ENCODE peak calls at places on chromosome 12, in seven cellular contexts. S is HCT116, L is SJSA1, J is keratinocyte, O is neural progenitor cell, W is mammary epithelial cell, F is cardiac muscle cell. Q is an unnamed sample.
A peak's percentile ranks its signal among the peaks of the same experiment; 100 is the strongest.

GRCh38 chr12:89073027-89073398 is 279.3 kb downstream of the DUSP6 start:
- DNase-seq in S (no peak), L (no peak), J (no peak), O (no peak), W (no peak), F (no peak), Q (no peak)

GRCh38 chr12:16346931-16347330 is 514 bp upstream of the MGST1 start:
- DNase-seq in S (no peak), L (no peak), J (no peak), O (no peak), W (no peak), F (no peak), Q (no peak)

GRCh38 chr12:18998343-18999270 is 130.9 kb upstream of the PLEKHA5 start:
- DNase-seq in S (no peak), L (peak; percentile 69), J (peak; percentile 66), O (no peak), W (peak; percentile 86), F (peak; percentile 91), Q (no peak)

GRCh38 chr12:106736051-106736957 is 38.2 kb upstream of the RIC8B start:
- DNase-seq in S (no peak), L (no peak), J (no peak), O (no peak), W (no peak), F (no peak), Q (no peak)

GRCh38 chr12:77299910-77300772 is 234.8 kb upstream of the E2F7 start:
- DNase-seq in S (no peak), L (peak; percentile 15), J (no peak), O (no peak), W (peak; percentile 79), F (no peak), Q (no peak)

GRCh38 chr12:108711486-108712163 is 19.7 kb downstream of the CORO1C start:
- DNase-seq in S (no peak), L (no peak), J (no peak), O (no peak), W (no peak), F (no peak), Q (no peak)

GRCh38 chr12:42085596-42085995 is 59.1 kb downstream of the GXYLT1 start:
- DNase-seq in S (no peak), L (no peak), J (no peak), O (no peak), W (no peak), F (no peak), Q (no peak)

GRCh38 chr12:75844985-75845384 is 186.6 kb downstream of the PHLDA1 start:
- DNase-seq in S (no peak), L (no peak), J (no peak), O (no peak), W (no peak), F (no peak), Q (no peak)

GRCh38 chr12:70463997-70464396 is 97.9 kb downstream of the KCNMB4 start:
- DNase-seq in S (no peak), L (no peak), J (no peak), O (no peak), W (no peak), F (no peak), Q (no peak)

GRCh38 chr12:79019672-79020071 is 155.1 kb downstream of the SYT1 start:
- DNase-seq in S (no peak), L (peak; percentile 4), J (no peak), O (no peak), W (no peak), F (no peak), Q (no peak)

DNA sequence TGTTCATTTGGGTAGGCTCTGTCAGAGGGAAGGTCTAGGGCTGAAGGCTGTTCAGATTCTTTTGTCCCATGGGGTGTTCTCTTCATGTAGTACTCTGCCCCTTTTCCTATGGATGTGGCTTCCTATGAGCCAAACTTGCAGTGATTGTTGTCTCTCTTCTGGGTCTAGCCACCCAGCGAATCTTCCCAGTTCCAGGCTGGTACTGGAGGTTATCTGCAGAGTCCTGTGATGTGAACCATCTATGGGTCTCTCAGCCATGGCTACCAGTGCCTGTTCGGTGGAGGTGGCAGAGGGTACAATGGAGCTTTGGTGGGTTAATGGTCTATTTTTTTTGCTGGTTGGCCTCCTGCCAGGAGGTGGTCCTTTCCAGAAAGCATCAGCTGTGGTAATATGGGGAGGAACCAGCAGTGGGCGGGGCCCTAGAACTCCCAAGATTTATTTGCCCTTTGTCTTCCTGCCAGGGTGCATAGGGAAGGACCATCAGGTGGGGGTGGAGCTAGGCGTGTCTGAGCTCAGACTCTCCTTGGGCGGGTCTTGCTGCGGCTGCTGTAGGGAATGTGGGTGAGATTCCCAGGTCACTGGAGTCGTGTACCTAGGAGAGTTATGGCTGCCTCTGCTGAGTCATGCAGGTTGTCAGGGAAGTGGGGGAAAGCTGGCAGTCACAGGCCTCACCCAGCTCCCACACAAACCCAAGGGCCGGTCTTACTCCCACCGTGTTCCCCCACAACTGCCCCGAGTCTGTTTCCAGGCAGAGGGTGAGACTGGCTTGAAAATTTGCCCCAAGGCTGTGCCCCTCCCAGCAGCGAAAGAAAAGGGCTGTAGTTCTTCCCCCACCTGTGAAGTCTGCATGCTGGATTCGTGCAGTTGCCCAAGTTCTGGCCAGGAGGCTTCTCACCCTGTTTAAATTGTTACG is 17.5 kb downstream of the MTRFR start:
- DNase-seq in S (peak; percentile 69), L (no peak), J (peak; percentile 94), O (no peak), W (peak; percentile 92), F (no peak), Q (no peak)
- H3K27ac ChIP-seq in S (peak overlapping the region; percentile 77), L (no peak overlapping the region), J (peak overlapping the region; percentile 96), O (no peak overlapping the region), W (peak overlapping the region; percentile 91), F (peak overlapping the region; percentile 74), Q (peak overlapping the region; percentile 57)

GRCh38 chr12:109721276-109721675 is 7.7 kb downstream of the FAM222A start:
- DNase-seq in S (no peak), L (no peak), J (no peak), O (no peak), W (no peak), F (no peak), Q (no peak)
- H3K27ac ChIP-seq in S (no peak overlapping the region), L (no peak overlapping the region), J (no peak overlapping the region), O (no peak overlapping the region), W (no peak overlapping the region), F (peak overlapping the region; percentile 74), Q (peak overlapping the region; percentile 82)

GRCh38 chr12:119227292-119227691 is 48.6 kb downstream of the HSPB8 start:
- DNase-seq in S (no peak), L (no peak), J (no peak), O (no peak), W (no peak), F (no peak), Q (no peak)
- H3K27ac ChIP-seq in S (no peak overlapping the region), L (no peak overlapping the region), J (no peak overlapping the region), O (no peak overlapping the region), W (no peak overlapping the region), F (no peak overlapping the region), Q (no peak overlapping the region)

GRCh38 chr12:120229583-120230325 is 28.8 kb upstream of the RPLP0 start:
- DNase-seq in S (no peak), L (peak; percentile 27), J (peak; percentile 95), O (peak; percentile 33), W (peak; percentile 76), F (no peak), Q (no peak)

GRCh38 chr12:120227233-120228040 is 26.5 kb upstream of the RPLP0 start:
- DNase-seq in S (no peak), L (no peak), J (no peak), O (no peak), W (no peak), F (no peak), Q (no peak)

GRCh38 chr12:120229071-120229582 is 28.2 kb upstream of the RPLP0 start:
- DNase-seq in S (no peak), L (peak; percentile 19), J (no peak), O (no peak), W (peak; percentile 31), F (peak; percentile 76), Q (no peak)

GRCh38 chr12:120228291-120229070 is 27.6 kb upstream of the RPLP0 start:
- DNase-seq in S (no peak), L (peak; percentile 68), J (no peak), O (peak; percentile 91), W (peak; percentile 61), F (peak; percentile 88), Q (peak; percentile 89)

GRCh38 chr12:120228041-120228290 is 27.1 kb upstream of the RPLP0 start:
- DNase-seq in S (no peak), L (no peak), J (no peak), O (no peak), W (no peak), F (no peak), Q (no peak)
- H3K27ac ChIP-seq in S (peak overlapping the region; percentile 100), L (no peak overlapping the region), J (peak overlapping the region; percentile 98), O (no peak overlapping the region), W (peak overlapping the region; percentile 95), F (peak overlapping the region; percentile 95), Q (peak overlapping the region; percentile 99)

DNA sequence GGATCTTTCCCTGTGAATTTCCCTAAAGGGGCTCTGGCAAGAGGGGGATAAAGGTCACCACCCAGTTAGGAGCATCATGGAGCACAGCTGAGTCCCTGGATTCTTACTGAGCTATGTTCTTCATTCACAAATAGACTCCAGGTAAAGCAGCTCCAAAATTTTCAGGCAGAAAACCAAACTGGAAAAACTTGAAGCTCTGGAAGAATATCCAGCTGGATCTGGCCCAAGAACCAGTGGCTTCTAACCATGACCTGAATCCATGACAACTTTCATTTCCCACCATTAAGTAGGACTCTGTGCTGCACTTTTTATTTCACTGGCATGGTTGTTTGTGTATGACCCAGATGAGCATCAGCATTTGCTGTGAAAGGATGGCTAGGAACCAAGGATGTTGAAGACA is 180.4 kb upstream of the FKBP4 start:
- DNase-seq in S (no peak), L (no peak), J (no peak), O (no peak), W (no peak), F (no peak), Q (no peak)
- H3K27ac ChIP-seq in S (no peak overlapping the region), L (no peak overlapping the region), J (no peak overlapping the region), O (no peak overlapping the region), W (no peak overlapping the region), F (no peak overlapping the region), Q (no peak overlapping the region)

GRCh38 chr12:132163041-132163910 is 19.0 kb downstream of the NOC4L start:
- DNase-seq in S (no peak), L (no peak), J (no peak), O (no peak), W (no peak), F (no peak), Q (peak; percentile 42)
- H3K27ac ChIP-seq in S (no peak overlapping the region), L (no peak overlapping the region), J (no peak overlapping the region), O (no peak overlapping the region), W (no peak overlapping the region), F (no peak overlapping the region), Q (no peak overlapping the region)

GRCh38 chr12:56679834-56680575 is 8.1 kb downstream of the PTGES3 start:
- DNase-seq in S (no peak), L (no peak), J (no peak), O (no peak), W (no peak), F (no peak), Q (no peak)

GRCh38 chr12:56678852-56679251 is 9.2 kb downstream of the PTGES3 start:
- DNase-seq in S (no peak), L (no peak), J (no peak), O (no peak), W (no peak), F (no peak), Q (no peak)

GRCh38 chr12:56676851-56677601 is 11.1 kb downstream of the PTGES3 start:
- DNase-seq in S (no peak), L (no peak), J (no peak), O (no peak), W (no peak), F (no peak), Q (no peak)

GRCh38 chr12:56682323-56682722 is 5.8 kb downstream of the PTGES3 start:
- DNase-seq in S (no peak), L (no peak), J (no peak), O (no peak), W (no peak), F (no peak), Q (no peak)

GRCh38 chr12:56677680-56678079 is 10.4 kb downstream of the PTGES3 start:
- DNase-seq in S (no peak), L (no peak), J (no peak), O (no peak), W (no peak), F (no peak), Q (no peak)
- H3K27ac ChIP-seq in S (no peak overlapping the region), L (no peak overlapping the region), J (no peak overlapping the region), O (peak overlapping the region; percentile 41), W (no peak overlapping the region), F (no peak overlapping the region), Q (peak overlapping the region; percentile 50)